ENCODE peak calls at places on chromosomes 5 and 9, in eight cellular contexts. C is endothelial cell of umbilical vein, N is uterus, R is lung, J is thyroid gland, P is transverse colon, H is body of pancreas, S is IMR-90. U is an unnamed sample.

GRCh38 chr9:137411670-137412380 is 11.1 kb downstream of the EXD3 start:
- DNase-seq in C (peak; percentile 93), N (peak; percentile 72), R (peak; percentile 74), J (peak; percentile 83), P (peak; percentile 73), H (peak; percentile 81), S (peak; percentile 94), U (no peak)

GRCh38 chr5:115429345-115429940 is 115.1 kb downstream of the FEM1C start:
- DNase-seq in C (no peak), N (no peak), R (no peak), J (no peak), P (no peak), H (no peak), S (no peak), U (no peak)

GRCh38 chr5:116361171-116361967 is 213.3 kb downstream of the SEMA6A start:
- DNase-seq in C (no peak), N (peak; percentile 30), R (no peak), J (peak; percentile 76), P (peak; percentile 69), H (peak; percentile 76), S (no peak), U (peak; percentile 89)

GRCh38 chr9:107430071-107430470 is 59.5 kb downstream of the KLF4 start:
- DNase-seq in C (no peak), N (no peak), R (no peak), J (peak; percentile 77), P (no peak), H (no peak), S (no peak), U (no peak)

GRCh38 chr5:12626556-12626955 is 722.3 kb upstream of the CTNND2 start:
- DNase-seq in C (no peak), N (no peak), R (no peak), J (peak; percentile 68), P (no peak), H (no peak), S (no peak), U (no peak)

GRCh38 chr9:124079176-124079925 is 67.8 kb downstream of the LHX2 start:
- DNase-seq in C (peak; percentile 33), N (no peak), R (no peak), J (no peak), P (no peak), H (no peak), S (peak; percentile 66), U (no peak)

GRCh38 chr5:134345996-134346395 is 21.0 kb downstream of the CDKL3 start:
- DNase-seq in C (no peak), N (no peak), R (no peak), J (no peak), P (no peak), H (no peak), S (no peak), U (no peak)

GRCh38 chr5:6745706-6746217 is 32.5 kb downstream of the TENT4A start:
- DNase-seq in C (peak; percentile 70), N (no peak), R (no peak), J (no peak), P (peak; percentile 7), H (peak; percentile 26), S (peak; percentile 79), U (no peak)

GRCh38 chr9:15480028-15480427 is 30.7 kb downstream of the PSIP1 start:
- DNase-seq in C (no peak), N (no peak), R (no peak), J (no peak), P (no peak), H (no peak), S (no peak), U (no peak)

GRCh38 chr5:14265574-14265973 is 122.4 kb downstream of the TRIO start:
- DNase-seq in C (peak; percentile 62), N (no peak), R (no peak), J (no peak), P (no peak), H (no peak), S (peak; percentile 95), U (no peak)

GRCh38 chr5:671459-672328 is 21.5 kb downstream of the TPPP start:
- DNase-seq in C (peak; percentile 52), N (peak; percentile 65), R (peak; percentile 73), J (peak; percentile 78), P (peak; percentile 80), H (peak; percentile 81), S (peak; percentile 26), U (no peak)

GRCh38 chr5:150640311-150641005 is at the start of gene SYNPO:
- DNase-seq in C (peak; percentile 88), N (peak; percentile 92), R (peak; percentile 82), J (peak; percentile 26), P (no peak), H (peak; percentile 51), S (peak; percentile 98), U (no peak)

GRCh38 chr9:73157811-73158210 is 6.1 kb downstream of the ANXA1 start:
- DNase-seq in C (no peak), N (no peak), R (no peak), J (no peak), P (no peak), H (no peak), S (no peak), U (no peak)

GRCh38 chr9:136264046-136264802 is 18.6 kb upstream of the QSOX2 start:
- DNase-seq in C (no peak), N (no peak), R (no peak), J (no peak), P (no peak), H (no peak), S (no peak), U (no peak)

GRCh38 chr5:36777105-36777757 is 99.3 kb upstream of the NIPBL start:
- DNase-seq in C (peak; percentile 50), N (no peak), R (no peak), J (peak; percentile 47), P (peak; percentile 19), H (peak; percentile 50), S (peak; percentile 27), U (no peak)

GRCh38 chr5:139668064-139668880 is 20.1 kb downstream of the CXXC5 start:
- DNase-seq in C (peak; percentile 50), N (peak; percentile 41), R (no peak), J (peak; percentile 55), P (no peak), H (peak; percentile 65), S (no peak), U (no peak)

GRCh38 chr5:54135042-54135441 is 175.3 kb downstream of the ARL15 start:
- DNase-seq in C (no peak), N (no peak), R (no peak), J (no peak), P (no peak), H (no peak), S (peak; percentile 48), U (no peak)

GRCh38 chr9:89466451-89467277 is 31.2 kb downstream of the SEMA4D start:
- DNase-seq in C (no peak), N (no peak), R (no peak), J (no peak), P (no peak), H (no peak), S (no peak), U (no peak)

GRCh38 chr9:14301582-14301981 is 12.4 kb downstream of the NFIB start:
- DNase-seq in C (no peak), N (no peak), R (no peak), J (no peak), P (no peak), H (peak; percentile 61), S (no peak), U (no peak)

DNA sequence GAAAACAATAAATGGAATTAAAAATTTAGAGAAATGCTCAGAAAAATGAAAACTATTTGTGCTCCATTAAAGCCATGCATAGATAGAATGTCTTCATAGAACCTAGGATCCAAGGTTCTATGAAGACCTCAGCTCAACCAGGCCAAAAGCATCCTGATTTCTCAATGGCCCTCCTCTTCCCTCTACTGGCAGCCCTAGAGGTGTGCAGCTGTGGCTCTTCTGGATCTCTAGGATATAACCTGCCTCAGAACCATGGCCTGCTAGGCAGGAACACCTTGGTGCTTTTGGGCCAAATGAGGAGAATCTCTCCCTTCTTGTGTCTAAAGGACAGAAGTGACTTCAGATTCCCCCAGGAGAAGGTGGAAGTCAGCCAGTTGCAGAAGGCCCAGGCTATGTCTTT is 15.1 kb downstream of the IFNA1 start:
- DNase-seq in C (peak; percentile 24), N (no peak), R (no peak), J (no peak), P (peak; percentile 16), H (no peak), S (peak; percentile 25), U (no peak)
- TF ChIP-seq CTCF in C (peak; percentile 47), N (peak; percentile 30), R (peak; percentile 30), J (peak; percentile 54), P (peak; percentile 74), H (peak; percentile 20), S (peak; percentile 57), U (peak; percentile 35)

GRCh38 chr9:35920004-35920658 is 10.8 kb downstream of the SPAAR start:
- DNase-seq in C (no peak), N (peak; percentile 71), R (no peak), J (no peak), P (peak; percentile 79), H (no peak), S (no peak), U (no peak)
- H3K27ac ChIP-seq in C (no peak overlapping the region), N (peak overlapping the region; percentile 60), R (peak overlapping the region; percentile 63), J (peak overlapping the region; percentile 79), P (peak overlapping the region; percentile 86), H (no peak overlapping the region), S (no peak overlapping the region), U (peak overlapping the region; percentile 50)

DNA sequence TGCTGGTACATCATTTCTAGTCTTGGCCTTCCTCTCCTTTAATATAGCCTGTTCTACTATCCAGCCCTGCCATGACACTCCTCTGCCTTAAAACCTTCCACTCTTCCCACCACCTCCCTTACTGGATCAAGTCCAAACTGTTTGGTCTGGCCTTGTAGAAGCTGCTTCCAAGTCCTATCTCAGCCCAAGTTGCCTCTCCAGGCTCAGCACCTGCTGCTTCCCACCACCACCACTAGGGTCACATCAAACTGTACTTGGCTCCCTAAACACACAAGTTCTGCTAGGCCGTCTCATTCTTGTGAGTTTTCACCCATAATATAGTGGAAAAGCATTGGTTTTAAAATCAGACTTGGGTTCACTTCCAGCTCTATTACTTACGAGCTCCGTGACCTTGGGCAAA is 1.4 kb downstream of the NDUFA8 start:
- DNase-seq in C (peak; percentile 65), N (no peak), R (no peak), J (peak; percentile 10), P (peak; percentile 26), H (peak; percentile 61), S (peak; percentile 43), U (no peak)
- H3K4me3 ChIP-seq in C (no peak overlapping the region), N (no peak overlapping the region), R (no peak overlapping the region), J (no peak overlapping the region), P (no peak overlapping the region), H (no peak overlapping the region), S (no peak overlapping the region), U (no peak overlapping the region)

GRCh38 chr5:175060264-175060663 is 335.9 kb downstream of the MSX2 start:
- DNase-seq in C (no peak), N (no peak), R (no peak), J (no peak), P (no peak), H (no peak), S (no peak), U (no peak)

GRCh38 chr5:175056831-175057230 is 332.4 kb downstream of the MSX2 start:
- DNase-seq in C (no peak), N (no peak), R (no peak), J (no peak), P (no peak), H (no peak), S (no peak), U (peak; percentile 91)

DNA sequence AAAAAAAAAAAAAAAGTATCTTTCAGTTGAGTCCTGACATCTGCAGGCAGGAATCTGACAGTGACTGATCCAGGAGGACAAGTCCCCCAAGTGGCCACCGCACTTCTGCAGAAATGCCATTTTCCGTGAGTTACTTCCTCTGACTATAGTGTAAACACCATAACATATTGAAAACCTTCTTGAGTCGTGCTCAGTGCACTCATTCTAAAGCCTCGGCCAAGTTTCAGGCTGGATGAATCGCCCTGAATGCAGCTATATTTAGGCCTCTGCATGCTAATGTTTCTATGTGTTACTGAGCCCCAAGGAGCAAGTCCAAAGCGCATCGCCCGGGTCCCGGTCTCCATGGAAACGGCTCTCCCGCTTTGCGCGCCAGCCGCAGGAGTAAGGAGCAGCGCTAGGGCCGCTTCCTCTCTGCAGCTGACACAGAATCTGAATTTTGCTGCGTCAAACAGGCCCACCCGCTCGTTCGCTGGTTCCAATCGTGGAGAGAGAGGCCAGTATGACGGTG is 335.4 kb downstream of the MSX2 start:
- DNase-seq in C (no peak), N (peak; percentile 15), R (no peak), J (no peak), P (no peak), H (peak; percentile 26), S (peak; percentile 62), U (peak; percentile 91)
- TF ChIP-seq CTCF in C (no peak), N (no peak), R (no peak), J (no peak), P (no peak), H (no peak), S (peak; percentile 10), U (no peak)